ENCODE peak calls at places on chromosomes 4 and X, in six cellular contexts. H is NCI-H1105, W is T-helper 2 cell, V is mucosa of gallbladder, L is HEK293T, Y is mucosa of descending colon. J is an unnamed sample.

GRCh38 chr4:164529058-164529457 is 224.9 kb upstream of the SMIM31 start:
- DNase-seq in Y (no peak), L (no peak), W (no peak), H (no peak), V (no peak), J (no peak)

GRCh38 chrX:41447897-41448296 is 754 bp downstream of the NYX start:
- DNase-seq in L (no peak), H (no peak), W (no peak), V (no peak), Y (no peak), J (no peak)

GRCh38 chr4:188218392-188218791 is 79.2 kb downstream of the TRIML1 start:
- DNase-seq in H (no peak), W (no peak), L (no peak), Y (no peak), V (no peak), J (no peak)

GRCh38 chrX:148193759-148194158 is 212.6 kb downstream of the FMR1NB start:
- DNase-seq in L (no peak), Y (no peak), H (no peak), W (no peak), V (no peak), J (no peak)

GRCh38 chr4:145436793-145437192 is 44.9 kb upstream of the SMAD1 start:
- DNase-seq in H (no peak), W (no peak), L (no peak), V (no peak), Y (no peak), J (no peak)

GRCh38 chr4:157895205-157895604 is 277.6 kb downstream of the GASK1B start:
- DNase-seq in L (no peak), H (no peak), V (no peak), W (no peak), Y (no peak), J (no peak)

GRCh38 chrX:100447563-100448397 is 37.7 kb upstream of the PCDH19 start:
- DNase-seq in L (peak; percentile 88), W (no peak), Y (no peak), V (peak; percentile 29), H (peak; percentile 51), J (no peak)

GRCh38 chr4:185086053-185086452 is 57.0 kb upstream of the SLC25A4 start:
- DNase-seq in V (no peak), L (no peak), W (no peak), Y (no peak), H (no peak), J (no peak)

GRCh38 chr4:41257257-41257900 is 651 bp downstream of the UCHL1 start:
- DNase-seq in W (peak; percentile 3), H (peak; percentile 88), Y (peak; percentile 53), L (peak; percentile 30), V (no peak), J (peak; percentile 61)

GRCh38 chr4:142144813-142145212 is 508.4 kb downstream of the IL15 start:
- DNase-seq in H (no peak), L (no peak), V (no peak), Y (no peak), W (no peak), J (no peak)

GRCh38 chr4:164872481-164872880 is 4.5 kb upstream of the APELA start:
- DNase-seq in V (no peak), Y (no peak), W (no peak), L (no peak), H (no peak), J (no peak)

J was measured in lower lobe of right lung.